ENCODE peak calls at places on chromosomes 3 and 15, in eight cellular contexts. One of them, this sample, is unnamed.

GRCh38 chr3:162072656-162073055 is 576.0 kb downstream of the OTOL1 start:
- DNase-seq in hepatic stellate cell: no peak
- DNase-seq in cerebellar nuclear complex: no peak
- DNase-seq in activated CD4-positive, CD25-positive, alpha-beta regulatory T cell: no peak
- DNase-seq in neural crest cell: no peak
- DNase-seq in psoas muscle: no peak
- DNase-seq in stimulated activated CD8-positive, alpha-beta memory T cell treated with anti-CD3 and anti-CD28 coated beads, Interleukin-15, amount 100 ng/mL, for 24 hours: no peak
- DNase-seq in activated T-cell treated with anti-CD3 and anti-CD28 coated beads for 1 hour: no peak
- DNase-seq in this sample: no peak

GRCh38 chr3:148903022-148903442 is 37.9 kb downstream of the CPA3 start:
- DNase-seq in hepatic stellate cell: peak
- DNase-seq in cerebellar nuclear complex: no peak
- DNase-seq in activated CD4-positive, CD25-positive, alpha-beta regulatory T cell: no peak
- DNase-seq in neural crest cell: no peak
- DNase-seq in psoas muscle: no peak
- DNase-seq in stimulated activated CD8-positive, alpha-beta memory T cell treated with anti-CD3 and anti-CD28 coated beads, Interleukin-15, amount 100 ng/mL, for 24 hours: no peak
- DNase-seq in activated T-cell treated with anti-CD3 and anti-CD28 coated beads for 1 hour: no peak
- DNase-seq in this sample: no peak

GRCh38 chr3:43194490-43195115 is 88.7 kb upstream of the POMGNT2 start:
- DNase-seq in hepatic stellate cell: peak
- DNase-seq in cerebellar nuclear complex: no peak
- DNase-seq in activated CD4-positive, CD25-positive, alpha-beta regulatory T cell: peak
- DNase-seq in neural crest cell: no peak
- DNase-seq in psoas muscle: no peak
- DNase-seq in stimulated activated CD8-positive, alpha-beta memory T cell treated with anti-CD3 and anti-CD28 coated beads, Interleukin-15, amount 100 ng/mL, for 24 hours: no peak
- DNase-seq in activated T-cell treated with anti-CD3 and anti-CD28 coated beads for 1 hour: peak
- DNase-seq in this sample: peak

GRCh38 chr3:12515631-12516030 is 29.7 kb downstream of the MKRN2OS start:
- DNase-seq in hepatic stellate cell: no peak
- DNase-seq in cerebellar nuclear complex: no peak
- DNase-seq in activated CD4-positive, CD25-positive, alpha-beta regulatory T cell: no peak
- DNase-seq in neural crest cell: no peak
- DNase-seq in psoas muscle: no peak
- DNase-seq in stimulated activated CD8-positive, alpha-beta memory T cell treated with anti-CD3 and anti-CD28 coated beads, Interleukin-15, amount 100 ng/mL, for 24 hours: no peak
- DNase-seq in activated T-cell treated with anti-CD3 and anti-CD28 coated beads for 1 hour: no peak
- DNase-seq in this sample: no peak

GRCh38 chr15:56918907-56919707 is 663 bp downstream of the TCF12 start:
- DNase-seq in hepatic stellate cell: peak
- DNase-seq in cerebellar nuclear complex: no peak
- DNase-seq in activated CD4-positive, CD25-positive, alpha-beta regulatory T cell: peak
- DNase-seq in neural crest cell: peak
- DNase-seq in psoas muscle: peak
- DNase-seq in stimulated activated CD8-positive, alpha-beta memory T cell treated with anti-CD3 and anti-CD28 coated beads, Interleukin-15, amount 100 ng/mL, for 24 hours: peak
- DNase-seq in activated T-cell treated with anti-CD3 and anti-CD28 coated beads for 1 hour: peak
- DNase-seq in this sample: peak

GRCh38 chr3:16071246-16071645 is 103.2 kb upstream of the GALNT15 start:
- DNase-seq in hepatic stellate cell: no peak
- DNase-seq in cerebellar nuclear complex: no peak
- DNase-seq in activated CD4-positive, CD25-positive, alpha-beta regulatory T cell: no peak
- DNase-seq in neural crest cell: no peak
- DNase-seq in psoas muscle: no peak
- DNase-seq in stimulated activated CD8-positive, alpha-beta memory T cell treated with anti-CD3 and anti-CD28 coated beads, Interleukin-15, amount 100 ng/mL, for 24 hours: no peak
- DNase-seq in activated T-cell treated with anti-CD3 and anti-CD28 coated beads for 1 hour: no peak
- DNase-seq in this sample: no peak

GRCh38 chr3:37968784-37969600 is 21.6 kb upstream of the VILL start:
- DNase-seq in hepatic stellate cell: no peak
- DNase-seq in cerebellar nuclear complex: no peak
- DNase-seq in activated CD4-positive, CD25-positive, alpha-beta regulatory T cell: no peak
- DNase-seq in neural crest cell: no peak
- DNase-seq in psoas muscle: peak
- DNase-seq in stimulated activated CD8-positive, alpha-beta memory T cell treated with anti-CD3 and anti-CD28 coated beads, Interleukin-15, amount 100 ng/mL, for 24 hours: no peak
- DNase-seq in activated T-cell treated with anti-CD3 and anti-CD28 coated beads for 1 hour: no peak
- DNase-seq in this sample: no peak

GRCh38 chr3:53900666-53901331 is 9.1 kb upstream of the SELENOK start:
- DNase-seq in hepatic stellate cell: no peak
- DNase-seq in cerebellar nuclear complex: no peak
- DNase-seq in activated CD4-positive, CD25-positive, alpha-beta regulatory T cell: no peak
- DNase-seq in neural crest cell: no peak
- DNase-seq in psoas muscle: no peak
- DNase-seq in stimulated activated CD8-positive, alpha-beta memory T cell treated with anti-CD3 and anti-CD28 coated beads, Interleukin-15, amount 100 ng/mL, for 24 hours: no peak
- DNase-seq in activated T-cell treated with anti-CD3 and anti-CD28 coated beads for 1 hour: no peak
- DNase-seq in this sample: no peak

GRCh38 chr15:41691471-41691870 is 31.3 kb downstream of the MGA start:
- DNase-seq in hepatic stellate cell: no peak
- DNase-seq in cerebellar nuclear complex: no peak
- DNase-seq in activated CD4-positive, CD25-positive, alpha-beta regulatory T cell: no peak
- DNase-seq in neural crest cell: no peak
- DNase-seq in psoas muscle: no peak
- DNase-seq in stimulated activated CD8-positive, alpha-beta memory T cell treated with anti-CD3 and anti-CD28 coated beads, Interleukin-15, amount 100 ng/mL, for 24 hours: no peak
- DNase-seq in activated T-cell treated with anti-CD3 and anti-CD28 coated beads for 1 hour: no peak
- DNase-seq in this sample: peak

GRCh38 chr3:178443634-178444033 is 92.6 kb upstream of the KCNMB2 start:
- DNase-seq in hepatic stellate cell: no peak
- DNase-seq in cerebellar nuclear complex: no peak
- DNase-seq in activated CD4-positive, CD25-positive, alpha-beta regulatory T cell: no peak
- DNase-seq in neural crest cell: no peak
- DNase-seq in psoas muscle: no peak
- DNase-seq in stimulated activated CD8-positive, alpha-beta memory T cell treated with anti-CD3 and anti-CD28 coated beads, Interleukin-15, amount 100 ng/mL, for 24 hours: no peak
- DNase-seq in activated T-cell treated with anti-CD3 and anti-CD28 coated beads for 1 hour: no peak
- DNase-seq in this sample: no peak

GRCh38 chr3:143138948-143139347 is 19.4 kb downstream of the CHST2 start:
- DNase-seq in hepatic stellate cell: no peak
- DNase-seq in cerebellar nuclear complex: no peak
- DNase-seq in activated CD4-positive, CD25-positive, alpha-beta regulatory T cell: no peak
- DNase-seq in neural crest cell: no peak
- DNase-seq in psoas muscle: no peak
- DNase-seq in stimulated activated CD8-positive, alpha-beta memory T cell treated with anti-CD3 and anti-CD28 coated beads, Interleukin-15, amount 100 ng/mL, for 24 hours: no peak
- DNase-seq in activated T-cell treated with anti-CD3 and anti-CD28 coated beads for 1 hour: no peak
- DNase-seq in this sample: no peak